ENCODE peak calls at places on chromosomes 1 and 21, in five cellular contexts. U, F, G, Q and H are unnamed samples. For H3K4me1, the result is how much of the 10 kb centered on the place peaks cover.

GRCh38 chr1:57067863-57068262 is 102.0 kb upstream of the C8B start:
- DNase-seq in U (no peak), F (no peak), G (no peak), Q (no peak), H (no peak)

GRCh38 chr1:101283443-101283842 is 46.6 kb downstream of the S1PR1 start:
- DNase-seq in U (no peak), F (no peak), G (no peak), Q (no peak), H (no peak)

GRCh38 chr1:151371340-151371739 is 1.2 kb downstream of the SELENBP1 start:
- DNase-seq in U (peak), F (peak), G (peak), Q (no peak), H (no peak)

GRCh38 chr1:54698346-54698745 is 17.3 kb upstream of the TTC4 start:
- DNase-seq in U (no peak), F (no peak), G (no peak), Q (peak), H (no peak)

GRCh38 chr1:23169727-23170335 is 1.2 kb upstream of the LUZP1 start:
- DNase-seq in U (peak), F (peak), G (no peak), Q (peak), H (peak)

GRCh38 chr1:200314085-200314750 is 95.6 kb downstream of the ZNF281 start:
- DNase-seq in U (no peak), F (no peak), G (no peak), Q (no peak), H (no peak)

GRCh38 chr21:35084869-35085268 is 35.8 kb upstream of the RUNX1 start:
- DNase-seq in U (no peak), F (no peak), G (no peak), Q (no peak), H (peak)

GRCh38 chr1:210475806-210476205 is 147.1 kb downstream of the HHAT start:
- DNase-seq in U (no peak), F (no peak), G (no peak), Q (no peak), H (no peak)

GRCh38 chr1:232111616-232112015 is 485.0 kb downstream of the DISC1 start:
- DNase-seq in U (no peak), F (no peak), G (no peak), Q (no peak), H (no peak)

GRCh38 chr1:89781494-89782126 is 39.2 kb upstream of the LRRC8D start:
- DNase-seq in U (no peak), F (no peak), G (no peak), Q (no peak), H (no peak)

GRCh38 chr1:116763116-116763786 is 9.0 kb downstream of the CD2 start:
- DNase-seq in U (no peak), F (no peak), G (no peak), Q (no peak), H (no peak)

GRCh38 chr1:32948082-32948722 is 16.4 kb downstream of the RNF19B start:
- DNase-seq in U (no peak), F (no peak), G (no peak), Q (no peak), H (no peak)
- H3K27ac ChIP-seq in U (no peak), F (peak), G (no peak), Q (no peak), H (peak)

GRCh38 chr1:9340172-9340854 is 47.6 kb downstream of the SPSB1 start:
- DNase-seq in U (no peak), F (no peak), G (no peak), Q (no peak), H (peak)
- H3K4me1 ChIP-seq in U (under half), F (under half), G (under half), Q (under half), H (under half)

GRCh38 chr1:45337630-45338320 is 2.2 kb upstream of the TOE1 start:
- DNase-seq in U (no peak), F (no peak), G (no peak), Q (no peak), H (no peak)

GRCh38 chr1:45331436-45332345 is 5.0 kb downstream of the HPDL start:
- DNase-seq in U (no peak), F (no peak), G (no peak), Q (no peak), H (no peak)

GRCh38 chr1:45332346-45332720 is 5.6 kb downstream of the HPDL start:
- DNase-seq in U (no peak), F (no peak), G (no peak), Q (no peak), H (no peak)

GRCh38 chr1:45335732-45336365 is 4.1 kb upstream of the TOE1 start:
- DNase-seq in U (no peak), F (peak), G (no peak), Q (no peak), H (no peak)

DNA sequence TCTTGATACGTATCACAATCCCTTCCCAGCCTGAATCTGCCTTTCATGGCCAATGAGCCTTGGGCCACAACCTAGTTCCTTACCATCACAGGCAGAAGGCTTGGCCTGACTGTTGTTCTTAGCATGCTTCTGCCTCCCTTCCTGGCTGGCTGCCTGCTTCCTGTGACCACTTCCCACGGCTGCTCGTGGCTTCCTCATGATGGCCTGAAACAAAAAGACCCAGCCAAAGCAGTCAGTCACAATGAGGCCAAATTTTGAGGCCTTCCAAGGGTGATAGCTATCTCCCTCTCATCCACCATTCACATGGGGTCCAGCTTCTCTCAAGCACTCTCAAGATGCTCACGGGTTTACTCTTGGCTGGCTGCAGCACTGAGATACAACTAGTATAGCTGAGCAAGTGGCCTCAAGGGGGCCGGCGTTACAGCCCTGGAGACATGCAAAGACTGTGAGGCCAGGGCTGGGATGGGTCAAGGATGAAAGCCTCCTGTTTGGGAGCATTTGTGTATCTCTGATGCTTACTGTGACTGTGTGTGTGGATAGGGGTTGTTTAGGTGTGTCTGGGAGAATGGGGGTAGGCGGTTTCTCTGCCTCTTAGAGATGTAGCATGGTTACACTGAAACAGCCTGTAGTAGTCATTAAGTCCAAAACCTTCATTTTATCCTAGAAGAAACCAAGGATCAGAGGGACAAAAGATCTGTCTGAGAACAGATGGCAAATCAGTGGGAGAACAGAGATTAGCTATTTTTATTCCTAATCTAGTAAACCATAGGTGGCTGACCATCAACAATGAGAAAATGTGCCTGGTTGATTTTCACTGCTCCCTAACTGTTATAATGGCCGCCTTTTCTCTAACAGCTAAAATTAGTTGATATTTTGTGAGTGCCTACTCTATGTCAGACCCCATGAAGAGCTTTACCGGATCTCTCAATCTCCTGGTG is 5.4 kb upstream of the TOE1 start:
- DNase-seq in U (no peak), F (no peak), G (peak), Q (peak), H (no peak)
- TF ChIP-seq CTCF in U (no peak), F (no peak), G (no peak), Q (peak), H (no peak)

GRCh38 chr1:27588256-27589232 is 15.4 kb downstream of the AHDC1 start:
- DNase-seq in U (no peak), F (no peak), G (no peak), Q (no peak), H (no peak)
- H3K27ac ChIP-seq in U (no peak), F (no peak), G (no peak), Q (no peak), H (no peak)

DNA sequence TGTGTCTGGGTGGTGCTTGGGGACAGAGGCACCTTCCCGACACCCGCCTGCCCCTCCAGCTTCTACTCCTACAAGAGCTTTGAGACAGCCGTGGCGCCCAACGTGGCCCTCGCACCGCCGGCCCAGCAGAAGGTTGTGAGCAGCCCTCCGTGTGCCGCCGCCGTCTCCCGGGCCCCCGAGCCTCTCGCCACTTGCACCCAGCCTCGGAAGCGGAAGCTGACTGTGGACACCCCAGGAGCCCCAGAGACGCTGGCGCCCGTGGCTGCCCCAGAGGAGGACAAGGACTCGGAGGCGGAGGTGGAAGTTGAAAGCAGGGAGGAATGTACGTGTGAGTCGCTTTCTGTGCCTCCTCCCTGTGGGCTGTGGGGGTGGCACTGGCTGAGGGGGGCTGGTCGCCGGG is 75.7 kb downstream of the SKI start:
- DNase-seq in U (no peak), F (no peak), G (no peak), Q (no peak), H (no peak)
- H3K4me1 ChIP-seq in U (under half), F (under half), G (under half), Q (under half), H (under half)

GRCh38 chr21:44456207-44456914 is 1.1 kb downstream of the LRRC3 start:
- DNase-seq in U (peak), F (no peak), G (peak), Q (no peak), H (no peak)

GRCh38 chr21:44454747-44455523 is at the start of gene LRRC3:
- DNase-seq in U (peak), F (peak), G (peak), Q (peak), H (no peak)

GRCh38 chr21:44454058-44454457 is 1.3 kb upstream of the LRRC3 start:
- DNase-seq in U (no peak), F (no peak), G (no peak), Q (peak), H (no peak)

GRCh38 chr21:44456915-44457736 is 1.8 kb downstream of the LRRC3 start:
- DNase-seq in U (peak), F (no peak), G (peak), Q (no peak), H (no peak)

GRCh38 chr21:44455524-44456206 is 355 bp downstream of the LRRC3 start:
- DNase-seq in U (peak), F (peak), G (peak), Q (peak), H (peak)
- TF ChIP-seq CTCF in U (peak), F (no peak), G (peak), Q (peak), H (peak)

GRCh38 chr1:85289848-85290335 is 13.5 kb upstream of the BCL10 start:
- DNase-seq in U (no peak), F (no peak), G (no peak), Q (no peak), H (no peak)
- H3K27ac ChIP-seq in U (no peak), F (no peak), G (no peak), Q (no peak), H (peak)

DNA sequence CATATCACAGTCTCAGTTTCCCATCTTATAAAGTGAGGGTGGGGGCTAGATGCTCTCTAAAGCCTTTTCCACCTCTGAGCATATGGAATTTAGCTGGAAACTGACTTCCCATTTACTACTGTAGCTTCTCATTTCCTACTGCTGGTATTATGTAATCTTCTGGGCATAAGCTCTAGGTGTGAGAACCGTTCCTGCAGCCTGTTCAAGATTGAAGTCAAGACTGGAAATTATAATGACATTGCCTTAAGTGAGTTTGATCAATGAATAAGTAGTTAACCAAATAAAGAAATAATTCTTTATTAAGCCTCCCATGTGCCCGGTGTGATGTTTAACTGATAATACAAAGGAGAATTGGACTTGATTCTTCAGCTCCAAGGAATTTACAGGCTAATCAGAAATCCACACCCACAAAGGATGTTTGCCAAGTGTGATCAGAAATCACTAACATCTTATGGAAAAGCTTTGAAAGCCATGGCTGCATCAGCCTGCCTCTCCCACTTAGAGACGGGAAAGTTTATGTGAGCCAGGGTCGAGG is 36.5 kb upstream of the PRELP start:
- DNase-seq in U (no peak), F (no peak), G (no peak), Q (no peak), H (no peak)
- H3K4me1 ChIP-seq in U (under half), F (under half), G (under half), Q (under half), H (under half)